ENCODE peak calls at places on chromosomes 13 and 19, in five cellular contexts. O, S, I, C and T are unnamed samples.

GRCh38 chr19:4374451-4375163 is 25.7 kb downstream of the SH3GL1 start:
- DNase-seq in I (peak), O (no peak), S (no peak), C (peak), T (no peak)

GRCh38 chr19:10439588-10439987 is 19.2 kb downstream of the PDE4A start:
- DNase-seq in I (no peak), O (no peak), S (no peak), C (no peak), T (no peak)

GRCh38 chr19:3276341-3276799 is 51.9 kb downstream of the CELF5 start:
- DNase-seq in I (no peak), C (peak), O (peak), S (peak), T (peak)

GRCh38 chr19:888615-889385 is 4.2 kb downstream of the MED16 start:
- DNase-seq in S (no peak), I (no peak), O (peak), C (no peak), T (no peak)

GRCh38 chr19:40217921-40218890 is at the start of gene TTC9B:
- DNase-seq in O (peak), S (no peak), I (no peak), C (peak), T (peak)

GRCh38 chr19:5341448-5341820 is 822 bp upstream of the PTPRS start:
- DNase-seq in O (no peak), I (no peak), S (no peak), C (no peak), T (no peak)

GRCh38 chr13:102309110-102309509 is 92.7 kb downstream of the FGF14 start:
- DNase-seq in S (no peak), O (no peak), I (no peak), C (no peak), T (no peak)

GRCh38 chr13:111152836-111153235 is 37.7 kb downstream of the ARHGEF7 start:
- DNase-seq in O (no peak), I (peak), C (peak), S (no peak), T (no peak)

GRCh38 chr13:70874646-70875045 is 766.4 kb upstream of the KLHL1 start:
- DNase-seq in C (no peak), S (no peak), O (no peak), I (no peak), T (no peak)

GRCh38 chr13:36345438-36346221 is 564 bp downstream of the SPART start:
- DNase-seq in C (peak), I (peak), O (peak), S (peak), T (peak)

GRCh38 chr19:33052352-33052972 is 12.2 kb downstream of the RHPN2 start:
- DNase-seq in S (no peak), O (no peak), I (no peak), C (peak), T (no peak)

GRCh38 chr19:18089726-18090125 is 3.0 kb upstream of the IL12RB1 start:
- DNase-seq in O (no peak), S (no peak), C (no peak), I (no peak), T (no peak)

GRCh38 chr19:45975296-45975695 is 1.6 kb upstream of the NOVA2 start:
- DNase-seq in C (no peak), I (no peak), S (no peak), O (no peak), T (no peak)

GRCh38 chr19:2327773-2328400 is 499 bp downstream of the LSM7 start:
- DNase-seq in O (no peak), S (no peak), C (peak), I (peak), T (no peak)

GRCh38 chr13:30341815-30342570 is 34.6 kb upstream of the KATNAL1 start:
- DNase-seq in C (peak), S (no peak), I (peak), O (no peak), T (no peak)

GRCh38 chr19:3710265-3710812 is 2.2 kb downstream of the TJP3 start:
- DNase-seq in O (no peak), I (peak), S (no peak), C (peak), T (no peak)

GRCh38 chr19:38535212-38535611 is 82.5 kb downstream of the MAP4K1 start:
- DNase-seq in S (no peak), O (no peak), C (no peak), I (no peak), T (no peak)

GRCh38 chr19:4371209-4371897 is 28.0 kb downstream of the MPND start:
- DNase-seq in O (no peak), S (no peak), I (no peak), C (no peak), T (no peak)

GRCh38 chr19:54325631-54326030 is 12.7 kb upstream of the LILRA5 start:
- DNase-seq in O (no peak), S (no peak), I (no peak), C (no peak), T (no peak)

GRCh38 chr19:38742906-38743305 is 1.4 kb downstream of the CAPN12 start:
- DNase-seq in C (no peak), O (no peak), S (no peak), I (no peak), T (no peak)

GRCh38 chr13:111409413-111409812 is 89.0 kb downstream of the TEX29 start:
- DNase-seq in S (no peak), C (no peak), O (no peak), I (no peak), T (no peak)

GRCh38 chr19:4847190-4847973 is 15.9 kb upstream of the TICAM1 start:
- DNase-seq in S (no peak), I (no peak), O (no peak), C (no peak), T (no peak)

GRCh38 chr13:110317496-110318195 is 10.6 kb downstream of the COL4A2 start:
- DNase-seq in S (no peak), C (no peak), I (no peak), O (no peak), T (no peak)

GRCh38 chr13:27667946-27668345 is 46.3 kb downstream of the POLR1D start:
- DNase-seq in C (no peak), S (no peak), I (peak), O (no peak), T (no peak)

GRCh38 chr13:33185853-33186252 is 99.7 kb downstream of the STARD13 start:
- DNase-seq in C (no peak), I (no peak), O (no peak), S (no peak), T (no peak)

GRCh38 chr13:98650376-98651107 is 73.6 kb upstream of the STK24 start:
- DNase-seq in S (no peak), C (peak), I (no peak), O (no peak), T (no peak)

GRCh38 chr13:70203661-70204229 is 95.5 kb upstream of the KLHL1 start:
- DNase-seq in C (no peak), I (no peak), S (no peak), O (no peak), T (no peak)

GRCh38 chr13:102707465-102707864 is 12.6 kb upstream of the METTL21C start:
- DNase-seq in C (no peak), I (peak), S (no peak), O (no peak), T (no peak)